ENCODE peak calls at places on chromosomes 4 and X, in four cellular contexts. S, N, J and L are unnamed samples.

GRCh38 chrX:25144043-25144940 is 128.5 kb upstream of the ARX start:
- DNase-seq in J (peak), S (peak), N (peak), L (peak)

GRCh38 chr4:163493643-163494359 is 689 bp upstream of the TMA16 start:
- DNase-seq in J (no peak), S (no peak), N (no peak), L (no peak)

GRCh38 chr4:61520688-61521160 is 320.6 kb downstream of the ADGRL3 start:
- DNase-seq in S (no peak), J (peak), N (peak), L (no peak)

GRCh38 chr4:154743683-154744340 is at the start of gene LRAT:
- DNase-seq in S (peak), N (peak), J (no peak), L (no peak)

GRCh38 chr4:2806392-2807355 is 13.8 kb downstream of the SH3BP2 start:
- DNase-seq in J (peak), N (no peak), S (no peak), L (no peak)

GRCh38 chrX:20514358-20514757 is 247.6 kb upstream of the RPS6KA3 start:
- DNase-seq in J (peak), S (no peak), N (peak), L (no peak)

GRCh38 chrX:139026406-139027200 is 315.1 kb upstream of the FGF13 start:
- DNase-seq in N (peak), S (no peak), J (no peak), L (no peak)

GRCh38 chrX:105190252-105190853 is 30.1 kb downstream of the TEX13A start:
- DNase-seq in N (peak), S (no peak), J (peak), L (no peak)

GRCh38 chrX:85159644-85160043 is 83.9 kb downstream of the SATL1 start:
- DNase-seq in S (no peak), N (no peak), J (no peak), L (no peak)

GRCh38 chrX:78375894-78376293 is 48.5 kb upstream of the CYSLTR1 start:
- DNase-seq in S (no peak), J (no peak), N (peak), L (no peak)

GRCh38 chrX:155434906-155435743 is 23.3 kb downstream of the F8A3 start:
- DNase-seq in N (no peak), J (no peak), S (no peak), L (no peak)

DNA sequence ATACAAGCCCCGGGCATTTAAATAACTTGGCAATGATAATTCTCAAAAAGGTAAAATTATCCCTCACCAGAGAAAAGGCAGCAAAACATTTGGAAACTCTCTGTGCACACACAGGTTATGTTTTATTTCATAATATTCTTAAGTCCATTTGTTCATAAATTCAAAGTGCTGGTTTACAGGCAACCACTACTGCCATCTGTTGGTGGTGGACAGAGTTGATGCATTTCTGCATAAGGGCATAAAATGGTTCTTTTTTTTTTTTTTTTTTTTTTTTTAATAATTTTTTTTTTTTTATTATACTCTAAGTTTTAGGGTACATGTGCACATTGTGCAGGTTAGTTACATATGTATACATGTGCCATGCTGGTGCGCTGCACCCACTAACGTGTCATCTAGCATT is 31.5 kb upstream of the IL21 start:
- DNase-seq in J (peak), S (peak), N (peak), L (no peak)
- TF ChIP-seq CTCF in J (peak), S (peak), N (peak), L (no peak)

DNA sequence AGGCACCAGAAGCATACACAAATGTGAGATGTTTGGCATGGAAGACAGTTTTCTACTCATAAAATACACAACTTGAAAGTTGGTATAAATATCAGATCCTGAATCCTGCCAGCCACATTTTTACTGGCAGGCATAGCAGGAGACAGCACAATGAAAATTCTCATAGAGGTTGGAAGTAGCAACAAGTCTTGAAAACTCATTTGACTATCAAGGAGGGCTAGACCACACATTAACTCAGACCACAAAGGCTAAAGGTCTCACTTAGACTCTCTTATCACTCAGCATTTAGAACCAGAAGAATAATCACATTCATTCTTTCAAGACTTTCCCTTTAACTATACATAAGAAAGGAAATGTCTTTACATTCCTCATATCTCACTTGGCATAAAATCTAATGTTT is 56.5 kb downstream of the SORBS2 start:
- DNase-seq in J (no peak), S (no peak), N (no peak), L (no peak)
- TF ChIP-seq CTCF in J (no peak), S (no peak), N (no peak), L (no peak)

GRCh38 chr4:177528620-177529019 is 86.4 kb upstream of the AGA start:
- DNase-seq in J (no peak), N (no peak), S (no peak), L (no peak)

GRCh38 chr4:177532363-177532762 is 90.1 kb upstream of the AGA start:
- DNase-seq in J (no peak), N (no peak), S (no peak), L (no peak)

DNA sequence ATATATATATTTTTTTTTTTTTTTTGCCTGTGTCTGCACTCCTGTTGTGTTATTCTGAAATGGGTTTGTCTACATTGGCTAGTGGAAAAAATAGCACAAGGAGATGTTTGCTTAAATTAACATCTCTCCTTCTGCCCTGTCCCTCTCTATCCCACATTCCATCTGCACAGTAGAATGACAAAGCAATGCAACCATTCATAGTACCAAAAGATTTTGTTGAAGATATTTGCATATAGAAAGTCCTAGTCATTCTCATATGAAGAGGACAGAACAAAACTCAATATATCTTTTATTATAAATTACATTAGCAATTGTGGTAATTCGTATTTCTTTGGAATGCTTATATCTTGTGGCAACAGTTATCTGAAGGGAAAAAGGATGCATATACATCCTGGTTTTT is 88.3 kb upstream of the AGA start:
- DNase-seq in S (no peak), N (no peak), J (no peak), L (no peak)
- TF ChIP-seq CTCF in S (no peak), N (no peak), J (no peak), L (no peak)

DNA sequence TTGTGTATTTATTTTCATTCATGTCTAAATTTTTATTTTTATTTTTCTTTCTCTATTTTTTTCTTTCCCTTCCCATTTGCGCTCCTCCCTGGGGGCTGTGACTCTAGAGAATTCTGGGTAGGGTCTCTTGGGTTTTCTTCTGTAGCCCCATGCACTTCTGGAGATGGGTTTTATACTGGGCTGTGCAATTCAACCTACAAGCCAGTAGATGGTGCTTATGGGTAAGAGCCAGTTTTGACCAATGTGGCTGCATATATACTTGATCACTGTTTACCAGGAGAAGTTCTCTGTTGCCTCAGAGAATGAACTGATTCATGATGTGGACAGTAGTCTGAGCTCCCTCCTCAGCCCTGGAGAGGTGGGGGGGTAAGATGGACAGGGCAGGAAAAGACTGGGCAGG is 614.6 kb downstream of the PCDH19 start:
- DNase-seq in S (no peak), N (peak), J (no peak), L (no peak)
- TF ChIP-seq CTCF in S (no peak), N (no peak), J (no peak), L (no peak)

GRCh38 chrX:70033348-70033747 is 16.4 kb downstream of the AWAT2 start:
- DNase-seq in J (peak), N (no peak), S (no peak), L (no peak)
- TF ChIP-seq CTCF in J (peak), N (peak), S (no peak), L (no peak)